ENCODE peak calls at places on chromosome 9, in ten cellular contexts. U is foreskin fibroblast, T is cardiac muscle cell, A is GM23338, N is heart right ventricle, M is dorsolateral prefrontal cortex, O is pancreas, X is brain microvascular endothelial cell, Z is endothelial cell of umbilical vein, R is mucosa of descending colon. I is an unnamed sample.

GRCh38 chr9:129343697-129344375 is 165.8 kb upstream of the IER5L start:
- DNase-seq in A (no peak), T (peak; percentile 75), O (peak; percentile 50), X (no peak), U (peak; percentile 64), N (peak; percentile 60), Z (no peak), M (peak; percentile 47), R (no peak), I (no peak)

GRCh38 chr9:1939926-1940368 is 75.2 kb upstream of the SMARCA2 start:
- DNase-seq in R (no peak), Z (peak; percentile 10), X (no peak), M (no peak), N (no peak), U (peak; percentile 21), T (peak; percentile 11), O (no peak), A (peak; percentile 84), I (no peak)

GRCh38 chr9:16928179-16928945 is 57.9 kb upstream of the BNC2 start:
- DNase-seq in U (peak; percentile 42), M (no peak), R (no peak), T (no peak), X (peak; percentile 38), N (no peak), A (peak; percentile 8), O (no peak), Z (no peak), I (no peak)

GRCh38 chr9:3441197-3441816 is 84.5 kb downstream of the RFX3 start:
- DNase-seq in T (peak; percentile 86), R (peak; percentile 33), Z (peak; percentile 80), M (no peak), O (no peak), U (peak; percentile 79), N (no peak), X (peak; percentile 77), A (peak; percentile 68), I (peak; percentile 29)

GRCh38 chr9:86732514-86732913 is 214.8 kb downstream of the GAS1 start:
- DNase-seq in O (no peak), A (no peak), X (peak; percentile 69), R (no peak), U (peak; percentile 95), M (no peak), T (peak; percentile 84), N (no peak), Z (no peak), I (no peak)

GRCh38 chr9:89883401-89884341 is 278.9 kb downstream of the GADD45G start:
- DNase-seq in M (no peak), A (no peak), U (no peak), O (no peak), X (no peak), R (no peak), T (no peak), Z (no peak), N (no peak), I (no peak)

GRCh38 chr9:129885018-129885669 is 49.9 kb downstream of the USP20 start:
- DNase-seq in M (no peak), U (peak; percentile 56), T (no peak), O (peak; percentile 78), R (peak; percentile 79), X (no peak), Z (peak; percentile 28), A (peak; percentile 29), N (peak; percentile 44), I (no peak)

GRCh38 chr9:100443781-100444768 is 17.1 kb downstream of the MSANTD3 start:
- DNase-seq in Z (no peak), X (peak; percentile 13), A (no peak), T (peak; percentile 34), M (no peak), N (no peak), O (no peak), R (no peak), U (peak; percentile 35), I (no peak)

GRCh38 chr9:120913673-120914266 is 12.8 kb downstream of the TRAF1 start:
- DNase-seq in T (no peak), M (no peak), U (no peak), A (peak; percentile 60), O (no peak), X (no peak), R (no peak), Z (no peak), N (no peak), I (no peak)

GRCh38 chr9:76576344-76576743 is 117.4 kb downstream of the GCNT1 start:
- DNase-seq in N (no peak), U (peak; percentile 74), A (no peak), O (no peak), Z (no peak), T (peak; percentile 90), R (no peak), X (peak; percentile 86), M (no peak), I (peak; percentile 44)

GRCh38 chr9:83992407-83992806 is 11.8 kb downstream of the RMI1 start:
- DNase-seq in R (no peak), T (no peak), X (no peak), Z (no peak), U (peak; percentile 70), M (no peak), A (no peak), O (no peak), N (no peak), I (no peak)

GRCh38 chr9:77839459-77840140 is 191.5 kb upstream of the GNA14 start:
- DNase-seq in A (no peak), T (peak; percentile 85), O (no peak), U (peak; percentile 75), M (no peak), X (peak; percentile 54), R (no peak), Z (peak; percentile 89), N (no peak), I (peak; percentile 59)

GRCh38 chr9:1005043-1005667 is 28.7 kb downstream of the DMRT3 start:
- DNase-seq in Z (peak; percentile 52), M (no peak), R (no peak), A (peak; percentile 89), U (peak; percentile 64), T (peak; percentile 72), N (no peak), X (peak; percentile 57), O (no peak), I (peak; percentile 24)

GRCh38 chr9:15936316-15936869 is 383.6 kb downstream of the CCDC171 start:
- DNase-seq in O (no peak), R (no peak), M (no peak), N (no peak), T (peak; percentile 59), A (no peak), U (peak; percentile 89), Z (peak; percentile 27), X (peak; percentile 47), I (peak; percentile 31)

DNA sequence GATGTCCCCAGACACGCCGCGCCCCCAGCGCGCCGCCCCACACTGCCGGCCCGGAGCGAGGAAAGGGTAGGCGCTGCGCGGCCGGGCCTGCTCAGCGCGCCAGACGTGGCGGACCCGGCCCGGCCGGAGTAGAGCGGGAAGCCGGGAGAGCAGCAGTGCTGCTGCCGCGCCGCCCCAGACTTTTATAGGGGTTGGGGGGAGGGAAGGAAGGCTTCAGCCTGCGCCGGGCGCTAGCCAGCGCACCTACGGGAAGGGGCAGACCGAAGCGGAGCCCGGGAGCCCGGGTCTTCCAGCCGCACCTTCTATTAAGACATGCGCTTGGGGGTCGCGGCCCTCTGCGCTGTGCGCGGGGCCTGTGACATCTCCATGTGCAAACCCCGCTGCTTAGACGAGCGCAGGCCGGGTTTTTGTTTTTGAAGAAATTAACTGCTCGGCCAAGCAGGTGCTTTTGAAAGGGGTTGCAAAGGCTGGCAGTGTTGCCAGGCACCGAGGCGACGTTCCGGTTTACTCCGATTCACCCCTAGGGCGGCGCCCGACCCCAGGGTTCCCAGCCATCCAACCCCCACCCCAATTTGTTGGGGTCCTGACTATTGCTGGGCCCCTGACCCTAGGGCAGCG is 361 bp upstream of the PAX5 start:
- DNase-seq in N (no peak), Z (no peak), A (peak; percentile 80), O (peak; percentile 71), X (no peak), R (no peak), U (peak; percentile 31), T (no peak), M (no peak), I (no peak)
- TF ChIP-seq CTCF in N (no peak), Z (no peak), A (peak; percentile 71), O (no peak), X (peak; percentile 21), R (no peak), U (no peak), T (no peak), M (no peak), I (no peak)

GRCh38 chr9:6566409-6567139 is 79.0 kb downstream of the GLDC start:
- DNase-seq in Z (peak; percentile 98), R (no peak), A (no peak), O (no peak), M (no peak), X (peak; percentile 97), N (no peak), U (peak; percentile 98), T (peak; percentile 94), I (peak; percentile 80)
- H3K4me3 ChIP-seq in Z (no peak overlapping the region), R (no peak overlapping the region), A (no peak overlapping the region), O (no peak overlapping the region), M (no peak overlapping the region), X (peak overlapping the region; percentile 35), N (no peak overlapping the region), U (peak overlapping the region; percentile 28), T (no peak overlapping the region), I (peak overlapping the region; percentile 46)

GRCh38 chr9:137783521-137783920 is 94.1 kb upstream of the CACNA1B start:
- DNase-seq in O (no peak), R (no peak), A (no peak), X (no peak), M (no peak), U (no peak), N (no peak), Z (no peak), T (no peak), I (no peak)
- TF ChIP-seq CTCF in O (no peak), R (no peak), A (no peak), X (no peak), M (no peak), U (no peak), N (no peak), Z (no peak), T (no peak), I (no peak)

GRCh38 chr9:128099932-128100491 is 27.5 kb downstream of the PTGES2 start:
- DNase-seq in R (peak; percentile 43), O (no peak), A (no peak), N (no peak), X (no peak), T (peak; percentile 26), Z (peak; percentile 67), U (no peak), M (no peak), I (no peak)
- H3K4me3 ChIP-seq in R (no peak overlapping the region), O (peak overlapping the region; percentile 58), A (peak overlapping the region; percentile 52), N (peak overlapping the region; percentile 37), X (peak overlapping the region; percentile 65), T (no peak overlapping the region), Z (peak overlapping the region; percentile 48), U (peak overlapping the region; percentile 56), M (peak overlapping the region; percentile 59), I (peak overlapping the region; percentile 72)

DNA sequence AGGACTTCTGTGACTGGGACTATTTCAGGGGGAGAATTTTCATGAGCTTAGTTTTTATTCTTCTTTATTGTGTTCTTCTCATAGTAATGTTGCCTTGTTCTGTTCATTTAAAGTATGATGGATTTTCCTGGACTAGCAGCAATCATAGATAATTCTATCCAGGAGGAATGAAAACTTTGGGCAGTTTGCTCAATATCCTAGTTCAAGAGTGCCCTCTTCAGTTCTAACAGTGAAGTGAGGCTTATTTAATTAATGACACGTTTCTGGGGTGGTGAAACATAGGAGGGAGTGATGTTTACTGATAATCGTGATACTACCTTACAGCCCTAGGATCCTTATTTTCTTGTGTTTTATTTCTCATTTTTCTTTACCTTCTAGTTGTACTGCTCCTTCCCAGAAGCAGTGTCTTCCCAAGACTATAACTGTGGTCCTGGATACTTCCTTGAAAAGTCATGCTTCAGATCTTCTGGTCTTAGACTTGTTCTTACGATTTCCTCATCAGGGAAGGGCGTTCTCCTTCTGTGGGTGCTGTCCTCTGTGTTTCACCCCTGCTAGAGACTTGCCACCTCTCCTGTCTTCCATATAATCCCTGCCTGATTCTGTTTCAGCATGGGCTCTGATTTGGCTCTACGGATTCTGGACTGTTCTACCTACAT is 57.4 kb downstream of the CFAP95 start:
- DNase-seq in M (no peak), R (no peak), N (no peak), T (peak; percentile 62), U (peak; percentile 75), X (no peak), A (peak; percentile 77), Z (peak; percentile 53), O (no peak), I (no peak)
- TF ChIP-seq CTCF in M (peak; percentile 75), R (peak; percentile 28), N (peak; percentile 59), T (peak; percentile 64), U (peak; percentile 43), X (peak; percentile 51), A (peak; percentile 85), Z (peak; percentile 27), O (peak; percentile 35), I (peak; percentile 40)